ENCODE peak calls at places on chromosome 11, in six cellular contexts. One of them, this sample, is unnamed.
A peak's percentile ranks its signal among the peaks of the same experiment; 100 is the strongest.

GRCh38 chr11:12079726-12080556 is 30.4 kb upstream of the MICAL2 start:
- DNase-seq in lower lobe of right lung: no peak
- DNase-seq in Peyer's patch: no peak
- DNase-seq in neural crest cell: no peak
- DNase-seq in GM10248: no peak
- DNase-seq in heart left ventricle: peak; percentile 74
- DNase-seq in this sample: no peak

GRCh38 chr11:86499723-86500129 is 125.0 kb downstream of the CCDC81 start:
- DNase-seq in lower lobe of right lung: no peak
- DNase-seq in Peyer's patch: peak; percentile 74
- DNase-seq in neural crest cell: no peak
- DNase-seq in GM10248: no peak
- DNase-seq in heart left ventricle: no peak
- DNase-seq in this sample: no peak

GRCh38 chr11:77725433-77725832 is 87.8 kb upstream of the CLNS1A start:
- DNase-seq in lower lobe of right lung: no peak
- DNase-seq in Peyer's patch: no peak
- DNase-seq in neural crest cell: no peak
- DNase-seq in GM10248: peak; percentile 34
- DNase-seq in heart left ventricle: no peak
- DNase-seq in this sample: no peak

GRCh38 chr11:23974046-23974445 is 522.8 kb upstream of the LUZP2 start:
- DNase-seq in lower lobe of right lung: no peak
- DNase-seq in Peyer's patch: no peak
- DNase-seq in neural crest cell: no peak
- DNase-seq in GM10248: no peak
- DNase-seq in heart left ventricle: no peak
- DNase-seq in this sample: no peak

GRCh38 chr11:12276831-12277475 is 100.4 kb upstream of the PARVA start:
- DNase-seq in lower lobe of right lung: no peak
- DNase-seq in Peyer's patch: no peak
- DNase-seq in neural crest cell: no peak
- DNase-seq in GM10248: no peak
- DNase-seq in heart left ventricle: no peak
- DNase-seq in this sample: no peak

GRCh38 chr11:100525197-100525596 is 161.9 kb upstream of the ARHGAP42 start:
- DNase-seq in lower lobe of right lung: no peak
- DNase-seq in Peyer's patch: no peak
- DNase-seq in neural crest cell: no peak
- DNase-seq in GM10248: no peak
- DNase-seq in heart left ventricle: no peak
- DNase-seq in this sample: no peak

GRCh38 chr11:95483339-95483738 is 252.3 kb upstream of the SESN3 start:
- DNase-seq in lower lobe of right lung: no peak
- DNase-seq in Peyer's patch: no peak
- DNase-seq in neural crest cell: no peak
- DNase-seq in GM10248: no peak
- DNase-seq in heart left ventricle: no peak
- DNase-seq in this sample: no peak

GRCh38 chr11:27524155-27524554 is 17.6 kb upstream of the LIN7C start:
- DNase-seq in lower lobe of right lung: no peak
- DNase-seq in Peyer's patch: no peak
- DNase-seq in neural crest cell: no peak
- DNase-seq in GM10248: no peak
- DNase-seq in heart left ventricle: no peak
- DNase-seq in this sample: no peak

GRCh38 chr11:27213232-27213660 is 149.8 kb downstream of the CCDC34 start:
- DNase-seq in lower lobe of right lung: no peak
- DNase-seq in Peyer's patch: no peak
- DNase-seq in neural crest cell: no peak
- DNase-seq in GM10248: no peak
- DNase-seq in heart left ventricle: no peak
- DNase-seq in this sample: no peak

GRCh38 chr11:76674517-76675400 is 4.2 kb upstream of the LRRC32 start:
- DNase-seq in lower lobe of right lung: no peak
- DNase-seq in Peyer's patch: no peak
- DNase-seq in neural crest cell: no peak
- DNase-seq in GM10248: peak; percentile 62
- DNase-seq in heart left ventricle: no peak
- DNase-seq in this sample: peak; percentile 55

DNA sequence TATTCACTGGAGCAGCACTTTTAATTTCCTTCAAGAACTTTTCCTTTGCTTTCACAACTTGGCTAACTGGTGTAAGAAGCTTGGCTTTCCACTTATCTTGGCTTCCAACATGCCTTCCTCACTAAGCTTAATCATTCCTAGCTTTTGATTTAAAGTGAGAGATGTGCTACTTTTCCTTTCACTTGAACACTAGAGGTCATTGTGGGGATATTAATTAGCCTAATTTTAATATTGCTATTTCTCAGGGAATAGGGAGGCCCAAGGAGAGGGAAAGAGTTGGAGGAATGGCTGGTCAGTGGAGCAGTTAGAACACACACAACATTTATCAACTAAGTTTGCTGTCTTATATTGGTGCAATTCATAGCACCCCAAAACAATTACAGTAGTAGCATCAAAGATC is 24.6 kb upstream of the CCDC90B start:
- DNase-seq in lower lobe of right lung: no peak
- DNase-seq in Peyer's patch: no peak
- DNase-seq in neural crest cell: no peak
- DNase-seq in GM10248: no peak
- DNase-seq in heart left ventricle: no peak
- DNase-seq in this sample: no peak
- TF ChIP-seq CTCF in lower lobe of right lung: no peak
- TF ChIP-seq CTCF in Peyer's patch: no peak
- TF ChIP-seq CTCF in neural crest cell: no peak
- TF ChIP-seq CTCF in GM10248: no peak
- TF ChIP-seq CTCF in heart left ventricle: no peak
- TF ChIP-seq CTCF in this sample: no peak

DNA sequence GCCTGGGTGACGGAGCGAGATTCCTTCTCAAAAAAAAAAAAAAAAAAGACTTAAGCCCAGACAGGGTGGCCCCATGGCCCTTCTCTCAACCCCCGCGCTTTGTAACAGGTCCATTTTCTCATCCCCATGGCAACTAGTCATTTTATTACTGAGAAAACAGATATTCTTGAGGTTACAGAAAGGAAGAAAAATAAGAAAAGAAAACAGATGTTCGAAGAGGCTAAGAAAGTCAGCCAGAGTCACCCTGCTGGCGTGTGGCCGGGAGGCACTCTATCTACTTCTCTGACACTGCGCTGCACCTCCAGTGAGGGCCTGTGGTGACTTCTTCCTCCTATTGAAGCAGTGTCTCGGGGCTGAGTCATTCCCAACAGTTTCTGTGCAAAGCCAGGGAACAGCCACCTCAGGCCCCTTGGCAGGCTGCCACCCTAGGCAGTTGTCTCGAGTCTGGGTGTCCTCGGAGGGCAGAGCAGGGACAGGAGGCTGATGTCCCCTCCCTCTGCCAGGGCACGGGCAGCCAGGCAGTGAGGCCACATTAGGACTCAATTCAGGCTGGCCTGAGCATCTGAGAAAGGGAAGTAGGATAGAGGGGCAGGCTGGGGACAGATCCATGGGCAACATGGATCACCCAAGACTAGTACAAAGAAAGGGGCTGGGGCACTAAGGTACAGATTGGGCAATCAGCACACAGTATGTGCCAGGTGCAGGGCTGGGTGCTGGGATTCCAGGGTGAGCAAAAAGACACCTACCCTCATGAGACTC is 16.4 kb upstream of the SYVN1 start:
- DNase-seq in lower lobe of right lung: peak; percentile 92
- DNase-seq in Peyer's patch: peak; percentile 85
- DNase-seq in neural crest cell: no peak
- DNase-seq in GM10248: peak; percentile 47
- DNase-seq in heart left ventricle: peak; percentile 92
- DNase-seq in this sample: peak; percentile 56
- TF ChIP-seq CTCF in lower lobe of right lung: no peak
- TF ChIP-seq CTCF in Peyer's patch: no peak
- TF ChIP-seq CTCF in neural crest cell: no peak
- TF ChIP-seq CTCF in GM10248: no peak
- TF ChIP-seq CTCF in heart left ventricle: no peak
- TF ChIP-seq CTCF in this sample: no peak

DNA sequence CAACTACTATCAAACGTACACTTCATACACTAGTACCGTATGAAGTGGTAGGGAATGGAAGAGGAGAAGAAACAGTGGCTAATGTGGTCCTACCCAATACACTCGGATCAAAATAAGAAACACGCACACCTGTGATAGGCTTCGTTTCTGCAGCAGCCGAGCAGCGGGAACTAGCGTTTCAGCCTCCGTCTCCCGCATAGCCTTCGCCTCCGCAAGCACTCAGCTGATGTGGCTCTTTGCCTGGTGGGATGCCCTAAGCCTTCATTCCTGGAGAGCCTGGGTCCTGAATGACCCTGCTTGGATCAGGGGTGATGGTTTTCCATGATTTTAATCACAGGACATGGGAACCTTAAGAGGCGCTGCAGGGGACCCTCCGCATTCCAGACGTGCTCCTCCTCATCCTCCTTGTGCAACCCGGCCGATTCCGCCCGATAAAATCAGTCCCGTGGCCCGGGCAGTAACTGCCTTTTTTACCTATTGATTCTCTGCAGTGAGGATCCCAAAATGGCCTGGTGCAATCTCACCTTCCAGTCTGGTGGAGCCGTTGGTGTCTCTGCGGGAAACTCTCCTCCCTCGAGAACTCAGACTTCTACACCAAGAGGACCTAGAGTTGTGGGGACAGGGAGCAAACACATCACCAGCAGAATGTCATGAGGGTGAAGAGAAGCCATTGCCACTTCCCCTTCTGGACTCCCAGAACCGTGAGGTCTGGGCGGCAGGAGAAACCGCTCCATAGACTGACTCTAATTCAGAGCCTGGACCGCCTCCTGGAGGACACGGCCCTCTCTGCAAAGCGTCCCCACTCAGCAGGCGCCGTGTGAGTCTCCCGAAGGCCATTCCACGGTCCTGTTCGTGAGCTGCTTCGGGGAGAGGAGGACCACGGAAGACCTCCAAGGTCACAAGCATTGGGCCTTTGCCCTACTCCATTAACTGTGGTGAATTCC is 8.1 kb downstream of the C11orf21 start:
- DNase-seq in lower lobe of right lung: peak; percentile 54
- DNase-seq in Peyer's patch: peak; percentile 40
- DNase-seq in neural crest cell: no peak
- DNase-seq in GM10248: no peak
- DNase-seq in heart left ventricle: no peak
- DNase-seq in this sample: no peak
- TF ChIP-seq CTCF in lower lobe of right lung: peak; percentile 16
- TF ChIP-seq CTCF in Peyer's patch: no peak
- TF ChIP-seq CTCF in neural crest cell: no peak
- TF ChIP-seq CTCF in GM10248: no peak
- TF ChIP-seq CTCF in heart left ventricle: no peak
- TF ChIP-seq CTCF in this sample: no peak

GRCh38 chr11:126157326-126158030 is 54.0 kb downstream of the RPUSD4 start:
- DNase-seq in lower lobe of right lung: no peak
- DNase-seq in Peyer's patch: no peak
- DNase-seq in neural crest cell: no peak
- DNase-seq in GM10248: no peak
- DNase-seq in heart left ventricle: no peak
- DNase-seq in this sample: no peak
- TF ChIP-seq CTCF in lower lobe of right lung: no peak
- TF ChIP-seq CTCF in Peyer's patch: no peak
- TF ChIP-seq CTCF in neural crest cell: no peak
- TF ChIP-seq CTCF in GM10248: no peak
- TF ChIP-seq CTCF in heart left ventricle: no peak
- TF ChIP-seq CTCF in this sample: no peak

GRCh38 chr11:131665344-131665968 is 295.0 kb downstream of the NTM start:
- DNase-seq in lower lobe of right lung: no peak
- DNase-seq in Peyer's patch: no peak
- DNase-seq in neural crest cell: no peak
- DNase-seq in GM10248: no peak
- DNase-seq in heart left ventricle: no peak
- DNase-seq in this sample: no peak
- TF ChIP-seq CTCF in lower lobe of right lung: no peak
- TF ChIP-seq CTCF in Peyer's patch: no peak
- TF ChIP-seq CTCF in neural crest cell: no peak
- TF ChIP-seq CTCF in GM10248: no peak
- TF ChIP-seq CTCF in heart left ventricle: no peak
- TF ChIP-seq CTCF in this sample: no peak

GRCh38 chr11:62727007-62727832 is at the start of gene HNRNPUL2:
- DNase-seq in lower lobe of right lung: peak; percentile 99
- DNase-seq in Peyer's patch: peak; percentile 98
- DNase-seq in neural crest cell: peak; percentile 98
- DNase-seq in GM10248: peak; percentile 98
- DNase-seq in heart left ventricle: peak; percentile 99
- DNase-seq in this sample: peak; percentile 98
- TF ChIP-seq CTCF in lower lobe of right lung: no peak
- TF ChIP-seq CTCF in Peyer's patch: peak; percentile 8
- TF ChIP-seq CTCF in neural crest cell: no peak
- TF ChIP-seq CTCF in GM10248: no peak
- TF ChIP-seq CTCF in heart left ventricle: no peak
- TF ChIP-seq CTCF in this sample: no peak

GRCh38 chr11:68021167-68021787 is 9.2 kb upstream of the NDUFS8 start:
- DNase-seq in lower lobe of right lung: peak; percentile 71
- DNase-seq in Peyer's patch: peak; percentile 75
- DNase-seq in neural crest cell: no peak
- DNase-seq in GM10248: no peak
- DNase-seq in heart left ventricle: no peak
- DNase-seq in this sample: no peak
- TF ChIP-seq CTCF in lower lobe of right lung: peak; percentile 25
- TF ChIP-seq CTCF in Peyer's patch: no peak
- TF ChIP-seq CTCF in neural crest cell: peak; percentile 32
- TF ChIP-seq CTCF in GM10248: no peak
- TF ChIP-seq CTCF in heart left ventricle: no peak
- TF ChIP-seq CTCF in this sample: no peak

This sample was measured in activated CD8-positive, alpha-beta T cell treated with anti-CD3 and anti-CD28 coated beads for 36 hours.